ENCODE peak calls at places on chromosomes 13 and 19, in six cellular contexts. K is stimulated activated CD8-positive, alpha-beta memory T cell treated with anti-CD3 and anti-CD28 coated beads, Interleukin-15, amount 100 ng/mL, for 4 hours; O is mesothelial cell of epicardium; Q is nucleus accumbens; N is esophagus squamous epithelium; Z is lower leg skin. F is an unnamed sample.

GRCh38 chr13:112784811-112785418 is 95.1 kb downstream of the ATP11A start:
- DNase-seq in Z (peak), O (no peak), K (no peak), Q (no peak), N (no peak), F (no peak)

GRCh38 chr19:35195822-35196221 is 32.7 kb downstream of the FAM187B start:
- DNase-seq in K (no peak), Q (no peak), O (no peak), N (no peak), Z (no peak), F (no peak)

GRCh38 chr13:56700324-56700723 is 440.4 kb upstream of the PRR20A start:
- DNase-seq in Z (no peak), O (no peak), Q (no peak), K (no peak), N (no peak), F (no peak)

GRCh38 chr19:33306853-33307792 is 4.8 kb upstream of the CEBPA start:
- DNase-seq in K (no peak), N (no peak), O (no peak), Q (no peak), Z (peak), F (no peak)

GRCh38 chr13:69948016-69948415 is 159.6 kb upstream of the ATXN8OS start:
- DNase-seq in K (no peak), Z (no peak), Q (no peak), O (no peak), N (no peak), F (no peak)

GRCh38 chr13:109665211-109665610 is 121.2 kb downstream of the IRS2 start:
- DNase-seq in Q (no peak), Z (no peak), N (no peak), K (no peak), O (no peak), F (no peak)

GRCh38 chr13:29081036-29081435 is 260.9 kb downstream of the MTUS2 start:
- DNase-seq in N (no peak), O (no peak), Z (no peak), K (no peak), Q (no peak), F (no peak)

GRCh38 chr19:10808937-10809655 is 26.9 kb downstream of the TMED1 start:
- DNase-seq in Z (no peak), K (no peak), O (no peak), N (no peak), Q (no peak), F (no peak)

GRCh38 chr19:55392820-55393219 is 7.1 kb downstream of the RPL28 start:
- DNase-seq in K (no peak), N (no peak), O (no peak), Q (no peak), Z (no peak), F (no peak)

GRCh38 chr19:50906217-50906616 is 5.0 kb downstream of the KLK4 start:
- DNase-seq in Q (no peak), K (no peak), Z (no peak), N (no peak), O (no peak), F (peak)

GRCh38 chr13:112791662-112792440 is 102.0 kb downstream of the ATP11A start:
- DNase-seq in N (no peak), Q (no peak), O (no peak), Z (peak), K (no peak), F (no peak)

GRCh38 chr19:46371371-46371901 is 24.5 kb downstream of the PPP5C start:
- DNase-seq in N (no peak), K (no peak), Q (no peak), O (no peak), Z (peak), F (no peak)

GRCh38 chr13:103272770-103273169 is 206.6 kb upstream of the SLC10A2 start:
- DNase-seq in O (no peak), Z (no peak), K (no peak), N (no peak), Q (no peak), F (no peak)